ENCODE peak calls at places on chromosomes 3 and 15, in six cellular contexts. N is NCI-H1092; G is left cardiac atrium; X is HuH-7; Z is stimulated activated naive B cell treated with anti-CD40 and anti-IgM and Interleukin-4, amounts not matched to agents 10 μg/mL and 1 μg/mL and 100 μg/mL, for 72 hours; M is nephron progenitor cell. D is an unnamed sample.

GRCh38 chr15:93311620-93312019 is 222.6 kb upstream of the RGMA start:
- DNase-seq in N (no peak), X (no peak), Z (no peak), M (no peak), G (no peak), D (no peak)

GRCh38 chr3:39107874-39108308 is 411 bp downstream of the TTC21A start:
- DNase-seq in M (no peak), X (no peak), Z (no peak), N (no peak), G (no peak), D (no peak)

GRCh38 chr3:10286596-10287295 is 6.0 kb downstream of the GHRL start:
- DNase-seq in M (no peak), N (peak), G (no peak), X (no peak), Z (peak), D (no peak)

GRCh38 chr15:68479406-68479805 is 47.4 kb upstream of the ITGA11 start:
- DNase-seq in G (peak), Z (no peak), M (no peak), X (no peak), N (no peak), D (no peak)

GRCh38 chr15:38440353-38441129 is 13.4 kb upstream of the FAM98B start:
- DNase-seq in Z (no peak), G (peak), N (peak), X (peak), M (peak), D (peak)

GRCh38 chr15:76342382-76343201 is 6.0 kb downstream of the ISL2 start:
- DNase-seq in G (no peak), Z (no peak), N (no peak), M (peak), X (no peak), D (peak)

GRCh38 chr3:129000742-129001100 is 383 bp upstream of the EFCC1 start:
- DNase-seq in Z (no peak), N (no peak), M (no peak), G (no peak), X (no peak), D (no peak)

GRCh38 chr3:187227658-187228258 is 30.5 kb downstream of the RTP1 start:
- DNase-seq in N (no peak), X (no peak), Z (no peak), G (no peak), M (no peak), D (no peak)

GRCh38 chr3:189714991-189715961 is 84.1 kb downstream of the TP63 start:
- DNase-seq in Z (no peak), M (no peak), G (no peak), N (no peak), X (no peak), D (peak)

GRCh38 chr15:33742807-33743206 is 225.5 kb upstream of the CHRM5 start:
- DNase-seq in X (no peak), N (no peak), G (no peak), Z (no peak), M (no peak), D (no peak)

GRCh38 chr3:10338164-10338470 is 17.2 kb upstream of the SEC13 start:
- DNase-seq in Z (no peak), M (no peak), X (no peak), N (no peak), G (no peak), D (no peak)

GRCh38 chr3:52041118-52041847 is 15.1 kb downstream of the DUSP7 start:
- DNase-seq in Z (no peak), G (no peak), X (no peak), N (no peak), M (peak), D (no peak)

GRCh38 chr3:118811333-118811732 is 223.3 kb downstream of the IGSF11 start:
- DNase-seq in G (no peak), N (no peak), Z (no peak), M (no peak), X (no peak), D (no peak)

GRCh38 chr3:108099203-108099602 is 8.4 kb upstream of the CD47 start:
- DNase-seq in Z (no peak), M (no peak), X (no peak), G (no peak), N (no peak), D (no peak)

GRCh38 chr15:34799149-34799824 is 3.9 kb upstream of the ACTC1 start:
- DNase-seq in M (peak), Z (no peak), G (peak), N (no peak), X (no peak), D (peak)

GRCh38 chr3:191952186-191952585 is 491.2 kb downstream of the PYDC2 start:
- DNase-seq in G (no peak), N (no peak), M (no peak), X (no peak), Z (no peak), D (no peak)

GRCh38 chr3:71681224-71681668 is 44.0 kb downstream of the EIF4E3 start:
- DNase-seq in Z (peak), N (no peak), M (peak), G (peak), X (peak), D (no peak)

GRCh38 chr3:88235102-88235501 is 85.3 kb downstream of the C3orf38 start:
- DNase-seq in M (no peak), G (no peak), Z (no peak), N (no peak), X (no peak), D (no peak)

GRCh38 chr15:50134524-50135024 is 15.5 kb upstream of the ATP8B4 start:
- DNase-seq in X (no peak), N (no peak), G (no peak), M (no peak), Z (peak), D (no peak)

GRCh38 chr3:43581343-43581742 is 40.5 kb downstream of the ANO10 start:
- DNase-seq in X (no peak), Z (no peak), G (no peak), M (no peak), N (no peak), D (no peak)

GRCh38 chr3:12301513-12301912 is 12.6 kb downstream of the PPARG start:
- DNase-seq in Z (no peak), G (no peak), N (no peak), M (no peak), X (no peak), D (no peak)

GRCh38 chr3:134328147-134328591 is 46.1 kb downstream of the AMOTL2 start:
- DNase-seq in X (no peak), M (no peak), N (no peak), Z (no peak), G (no peak), D (no peak)

GRCh38 chr3:108477511-108478147 is 32.8 kb downstream of the MYH15 start:
- DNase-seq in X (peak), Z (peak), N (peak), G (peak), M (peak), D (peak)

GRCh38 chr15:72136170-72137051 is 18.2 kb downstream of the SENP8 start:
- DNase-seq in N (peak), X (no peak), G (no peak), Z (no peak), M (no peak), D (peak)

GRCh38 chr3:140420621-140421357 is 257.1 kb upstream of the TRIM42 start:
- DNase-seq in N (no peak), G (peak), M (no peak), Z (no peak), X (no peak), D (no peak)